ENCODE peak calls at places on chromosomes 4 and X, in four cellular contexts. M is astrocyte, X is fibroblast of villous mesenchyme, W is psoas muscle. H is an unnamed sample.

GRCh38 chrX:79176028-79176427 is 31.5 kb downstream of the GPR174 start:
- DNase-seq in M (no peak), W (no peak), X (no peak), H (no peak)

GRCh38 chr4:142824368-142824767 is 21.7 kb downstream of the INPP4B start:
- DNase-seq in X (no peak), W (no peak), M (peak), H (no peak)

GRCh38 chr4:162793571-162793970 is 373.1 kb downstream of the NAF1 start:
- DNase-seq in X (peak), M (peak), W (no peak), H (peak)

GRCh38 chr4:123120473-123120872 is 198.1 kb upstream of the NUDT6 start:
- DNase-seq in W (no peak), M (peak), X (peak), H (no peak)

GRCh38 chrX:37662181-37662580 is 23.4 kb upstream of the XK start:
- DNase-seq in W (no peak), M (peak), X (no peak), H (no peak)

GRCh38 chr4:88989990-88990389 is 67.0 kb downstream of the FAM13A start:
- DNase-seq in X (no peak), W (no peak), M (peak), H (no peak)

GRCh38 chrX:37653397-37654085 is 32.0 kb upstream of the XK start:
- DNase-seq in W (no peak), X (no peak), M (no peak), H (no peak)

GRCh38 chr4:20288047-20288650 is 36.4 kb downstream of the SLIT2 start:
- DNase-seq in X (no peak), W (no peak), M (peak), H (no peak)

GRCh38 chrX:103817502-103817901 is 14.6 kb downstream of the RAB9B start:
- DNase-seq in X (peak), W (no peak), M (no peak), H (no peak)

GRCh38 chr4:2689825-2690700 is 66.1 kb downstream of the TNIP2 start:
- DNase-seq in W (peak), X (peak), M (no peak), H (peak)

GRCh38 chr4:25847329-25847728 is 15.5 kb downstream of the SEL1L3 start:
- DNase-seq in M (peak), W (no peak), X (no peak), H (no peak)

GRCh38 chr4:64248151-64248550 is 161.1 kb downstream of the TECRL start:
- DNase-seq in X (no peak), M (no peak), W (no peak), H (no peak)

GRCh38 chr4:75845992-75846391 is 56.3 kb downstream of the PPEF2 start:
- DNase-seq in X (peak), W (no peak), M (peak), H (no peak)

GRCh38 chr4:183455431-183456145 is 11.2 kb downstream of the CDKN2AIP start:
- DNase-seq in W (no peak), M (peak), X (no peak), H (no peak)

GRCh38 chrX:136497556-136498048 is at the start of gene HTATSF1:
- DNase-seq in M (no peak), X (no peak), W (peak), H (no peak)

GRCh38 chr4:4386736-4387392 is at the start of gene NSG1:
- DNase-seq in W (peak), X (peak), M (peak), H (no peak)

GRCh38 chrX:72123471-72124185 is 8.1 kb downstream of the RTL5 start:
- DNase-seq in M (peak), X (peak), W (peak), H (peak)

GRCh38 chrX:15447985-15448639 is 45.0 kb downstream of the PIR start:
- DNase-seq in X (no peak), M (peak), W (no peak), H (no peak)

GRCh38 chr4:62588671-62589070 is 1388.5 kb downstream of the ADGRL3 start:
- DNase-seq in M (no peak), X (no peak), W (no peak), H (no peak)

GRCh38 chrX:49761481-49761880 is 65.7 kb upstream of the PAGE1 start:
- DNase-seq in M (no peak), X (peak), W (no peak), H (no peak)

GRCh38 chrX:115330498-115331138 is 41.1 kb downstream of the LUZP4 start:
- DNase-seq in X (peak), W (no peak), M (peak), H (no peak)

GRCh38 chr4:52873191-52873590 is 11.1 kb downstream of the RASL11B start:
- DNase-seq in M (no peak), X (no peak), W (no peak), H (no peak)

GRCh38 chr4:105471566-105472176 is 2.2 kb downstream of the PPA2 start:
- DNase-seq in X (peak), W (peak), M (peak), H (no peak)

GRCh38 chr4:41443340-41444079 is 94.4 kb upstream of the LIMCH1 start:
- DNase-seq in X (no peak), M (no peak), W (no peak), H (no peak)

GRCh38 chr4:55183926-55184599 is 58.7 kb upstream of the KDR start:
- DNase-seq in X (peak), M (peak), W (no peak), H (peak)

GRCh38 chr4:66688674-66689073 is 856.6 kb downstream of the CENPC start:
- DNase-seq in M (peak), W (no peak), X (no peak), H (peak)

GRCh38 chr4:74463123-74463522 is 18.2 kb downstream of the AREG start:
- DNase-seq in M (no peak), X (no peak), W (no peak), H (no peak)

GRCh38 chr4:150782311-150782710 is 200.4 kb downstream of the MAB21L2 start:
- DNase-seq in M (peak), W (no peak), X (peak), H (peak)

GRCh38 chr4:100391913-100392312 is 125.9 kb downstream of the EMCN start:
- DNase-seq in W (no peak), M (peak), X (peak), H (no peak)

GRCh38 chrX:12021708-12022107 is 116.6 kb upstream of the FRMPD4 start:
- DNase-seq in M (no peak), X (no peak), W (no peak), H (peak)

GRCh38 chrX:105461013-105461412 is 240.5 kb upstream of the TEX13A start:
- DNase-seq in W (no peak), X (no peak), M (peak), H (no peak)

GRCh38 chr4:173794662-173795061 is 264.6 kb upstream of the HAND2 start:
- DNase-seq in M (peak), W (no peak), X (peak), H (peak)

GRCh38 chr4:84916233-84916632 is 50.3 kb downstream of the WDFY3 start:
- DNase-seq in X (no peak), W (no peak), M (no peak), H (no peak)

GRCh38 chrX:32408389-32408788 is 803.0 kb downstream of the DMD start:
- DNase-seq in X (no peak), M (no peak), W (no peak), H (no peak)
- TF ChIP-seq CTCF in X (peak), M (no peak), W (no peak), H (peak)

GRCh38 chr4:108117473-108118182 is 51.1 kb downstream of the LEF1 start:
- DNase-seq in X (no peak), W (peak), M (no peak), H (no peak)

GRCh38 chr4:108116423-108117168 is 52.1 kb downstream of the LEF1 start:
- DNase-seq in W (no peak), M (no peak), X (no peak), H (no peak)

GRCh38 chr4:108120789-108121188 is 47.9 kb downstream of the LEF1 start:
- DNase-seq in M (no peak), W (no peak), X (no peak), H (no peak)

GRCh38 chr4:108118505-108118904 is 50.2 kb downstream of the LEF1 start:
- DNase-seq in W (no peak), M (no peak), X (no peak), H (no peak)

GRCh38 chr4:108119199-108119800 is 49.4 kb downstream of the LEF1 start:
- DNase-seq in W (no peak), X (no peak), M (no peak), H (no peak)
- H3K4me3 ChIP-seq in W (no peak), X (no peak), M (no peak), H (no peak)

GRCh38 chr4:152258804-152259708 is 276.8 kb downstream of the FBXW7 start:
- DNase-seq in W (no peak), X (peak), M (peak), H (no peak)
- TF ChIP-seq CTCF in W (no peak), X (no peak), M (no peak), H (no peak)

GRCh38 chrX:1649623-1650022 is 34.8 kb downstream of the ASMT start:
- DNase-seq in M (no peak), W (no peak), X (peak), H (no peak)
- H3K4me3 ChIP-seq in M (peak), W (no peak), X (peak), H (no peak)

GRCh38 chr4:124483043-124483906 is 229.3 kb downstream of the ANKRD50 start:
- DNase-seq in M (peak), W (no peak), X (peak), H (no peak)

GRCh38 chr4:124481123-124481522 is 231.4 kb downstream of the ANKRD50 start:
- DNase-seq in X (no peak), W (no peak), M (no peak), H (no peak)

GRCh38 chr4:124484940-124485339 is 227.6 kb downstream of the ANKRD50 start:
- DNase-seq in M (no peak), X (no peak), W (no peak), H (no peak)

GRCh38 chr4:124484008-124484407 is 228.5 kb downstream of the ANKRD50 start:
- DNase-seq in W (no peak), X (no peak), M (no peak), H (no peak)

GRCh38 chr4:124486423-124486822 is 226.1 kb downstream of the ANKRD50 start:
- DNase-seq in X (no peak), M (no peak), W (no peak), H (no peak)
- TF ChIP-seq CTCF in X (no peak), M (no peak), W (no peak), H (no peak)

DNA sequence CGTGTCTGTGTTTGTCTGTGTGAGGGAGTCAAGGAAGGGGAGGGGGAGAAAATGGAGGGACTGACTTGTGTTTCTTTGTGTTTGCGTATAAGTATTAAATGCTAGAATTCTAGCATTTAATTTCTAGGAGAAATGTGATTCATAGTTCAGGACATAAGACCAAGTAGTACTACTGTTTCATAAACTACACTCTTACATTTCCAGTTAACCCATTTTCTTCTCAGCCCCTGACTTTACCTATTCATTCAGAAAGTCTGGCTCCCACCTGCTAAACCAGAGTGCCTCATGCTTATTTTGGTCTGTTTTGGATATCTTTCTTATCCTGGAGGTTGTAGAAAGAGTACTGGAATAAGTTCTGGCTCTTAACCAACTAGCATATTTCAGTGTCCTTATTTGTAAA is 14.2 kb downstream of the EDA start:
- DNase-seq in X (no peak), W (no peak), M (no peak), H (no peak)
- H3K4me3 ChIP-seq in X (no peak), W (no peak), M (no peak), H (no peak)

DNA sequence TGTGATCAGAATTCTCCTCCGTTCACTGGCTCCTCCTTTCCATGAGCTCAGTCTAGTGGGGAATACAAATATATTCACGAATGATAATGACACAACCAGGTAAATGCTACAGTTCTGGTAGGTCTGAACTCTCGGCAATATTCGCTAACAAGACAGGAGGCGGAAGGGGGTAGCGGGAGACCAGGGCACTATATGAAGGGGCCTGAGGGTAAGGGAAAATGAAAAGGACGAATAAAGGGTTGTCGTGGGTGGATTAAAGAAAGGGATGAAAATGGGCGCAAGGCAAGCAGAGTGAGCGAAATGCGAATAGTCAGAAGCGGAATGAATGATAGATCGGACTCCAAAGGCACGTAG is 743 bp downstream of the NKAP start:
- DNase-seq in M (peak), W (no peak), X (no peak), H (no peak)
- TF ChIP-seq CTCF in M (no peak), W (no peak), X (no peak), H (no peak)